ENCODE peak calls at places on chromosomes 11 and 22, in ten cellular contexts. L is cardiac fibroblast, Q is A549, K is colonic mucosa, W is cardiac muscle cell, M is stomach, O is psoas muscle, E is GM12865, V is tibial artery, Y is choroid plexus epithelial cell. A is an unnamed sample.

GRCh38 chr22:46537946-46538815 is 761 bp upstream of the CELSR1 start:
- DNase-seq in L (peak), Q (peak), K (no peak), W (peak), M (no peak), O (peak), E (no peak), V (no peak), Y (peak), A (no peak)

GRCh38 chr11:12086271-12087074 is 23.9 kb upstream of the MICAL2 start:
- DNase-seq in L (peak), Q (peak), K (peak), W (no peak), M (peak), O (peak), E (no peak), V (peak), Y (peak), A (peak)

GRCh38 chr11:82398300-82398815 is 335.3 kb downstream of the FAM181B start:
- DNase-seq in L (peak), Q (no peak), K (no peak), W (no peak), M (no peak), O (no peak), E (no peak), V (peak), Y (no peak), A (no peak)

GRCh38 chr11:113488931-113489351 is 13.7 kb upstream of the DRD2 start:
- DNase-seq in L (no peak), Q (no peak), K (no peak), W (no peak), M (no peak), O (no peak), E (no peak), V (no peak), Y (no peak), A (no peak)

GRCh38 chr22:44020981-44021380 is 3.1 kb upstream of the PARVB start:
- DNase-seq in L (no peak), Q (no peak), K (no peak), W (no peak), M (no peak), O (no peak), E (no peak), V (no peak), Y (no peak), A (no peak)

GRCh38 chr11:126992065-126992803 is 8.3 kb downstream of the KIRREL3 start:
- DNase-seq in L (peak), Q (peak), K (no peak), W (no peak), M (no peak), O (no peak), E (no peak), V (no peak), Y (peak), A (peak)

GRCh38 chr22:47356433-47357011 is 594.1 kb downstream of the TBC1D22A start:
- DNase-seq in L (no peak), Q (no peak), K (no peak), W (no peak), M (peak), O (peak), E (no peak), V (no peak), Y (no peak), A (no peak)

GRCh38 chr22:21961886-21962654 is 9.4 kb upstream of the PPM1F start:
- DNase-seq in L (peak), Q (peak), K (peak), W (no peak), M (peak), O (no peak), E (no peak), V (no peak), Y (peak), A (no peak)

GRCh38 chr11:105448703-105449079 is 161.2 kb upstream of the GRIA4 start:
- DNase-seq in L (no peak), Q (no peak), K (no peak), W (no peak), M (no peak), O (no peak), E (no peak), V (no peak), Y (no peak), A (no peak)

GRCh38 chr11:66856496-66857233 is at the start of gene LRFN4:
- DNase-seq in L (no peak), Q (peak), K (peak), W (peak), M (peak), O (no peak), E (peak), V (no peak), Y (no peak), A (no peak)

GRCh38 chr11:66133216-66133775 is 63.2 kb downstream of the PACS1 start:
- DNase-seq in L (no peak), Q (no peak), K (no peak), W (no peak), M (no peak), O (no peak), E (no peak), V (no peak), Y (no peak), A (no peak)

GRCh38 chr11:2552202-2552601 is 107.4 kb downstream of the KCNQ1 start:
- DNase-seq in L (no peak), Q (no peak), K (no peak), W (no peak), M (no peak), O (no peak), E (no peak), V (no peak), Y (no peak), A (no peak)

GRCh38 chr11:86719781-86720463 is 47.5 kb upstream of the ME3 start:
- DNase-seq in L (peak), Q (peak), K (no peak), W (no peak), M (no peak), O (no peak), E (no peak), V (no peak), Y (peak), A (no peak)

GRCh38 chr11:107493117-107493516 is 35.5 kb upstream of the CWF19L2 start:
- DNase-seq in L (no peak), Q (peak), K (no peak), W (no peak), M (no peak), O (no peak), E (no peak), V (no peak), Y (peak), A (peak)

GRCh38 chr22:22074634-22075381 is 92.2 kb upstream of the TOP3B start:
- DNase-seq in L (peak), Q (peak), K (no peak), W (no peak), M (no peak), O (no peak), E (no peak), V (no peak), Y (no peak), A (no peak)

GRCh38 chr11:96260067-96260511 is 82.9 kb downstream of the MAML2 start:
- DNase-seq in L (no peak), Q (no peak), K (peak), W (no peak), M (no peak), O (no peak), E (no peak), V (no peak), Y (no peak), A (no peak)

GRCh38 chr11:134944986-134945385 is 532.9 kb upstream of the B3GAT1 start:
- DNase-seq in L (no peak), Q (no peak), K (no peak), W (no peak), M (no peak), O (no peak), E (no peak), V (no peak), Y (no peak), A (no peak)

GRCh38 chr11:58945663-58946062 is 6.4 kb downstream of the GLYATL1 start:
- DNase-seq in L (no peak), Q (no peak), K (no peak), W (no peak), M (no peak), O (no peak), E (no peak), V (no peak), Y (no peak), A (no peak)

GRCh38 chr11:67275606-67276409 is 9.5 kb downstream of the GRK2 start:
- DNase-seq in L (no peak), Q (no peak), K (no peak), W (no peak), M (no peak), O (peak), E (no peak), V (peak), Y (no peak), A (no peak)

GRCh38 chr11:99020324-99021225 is at the start of gene CNTN5:
- DNase-seq in L (peak), Q (peak), K (peak), W (peak), M (no peak), O (peak), E (peak), V (peak), Y (peak), A (no peak)

GRCh38 chr22:34334893-34335292 is 414.6 kb upstream of the LARGE1 start:
- DNase-seq in L (no peak), Q (peak), K (no peak), W (no peak), M (no peak), O (no peak), E (no peak), V (no peak), Y (peak), A (no peak)

GRCh38 chr11:92528051-92528450 is 303.4 kb downstream of the FAT3 start:
- DNase-seq in L (peak), Q (no peak), K (no peak), W (no peak), M (no peak), O (no peak), E (no peak), V (no peak), Y (peak), A (peak)

DNA sequence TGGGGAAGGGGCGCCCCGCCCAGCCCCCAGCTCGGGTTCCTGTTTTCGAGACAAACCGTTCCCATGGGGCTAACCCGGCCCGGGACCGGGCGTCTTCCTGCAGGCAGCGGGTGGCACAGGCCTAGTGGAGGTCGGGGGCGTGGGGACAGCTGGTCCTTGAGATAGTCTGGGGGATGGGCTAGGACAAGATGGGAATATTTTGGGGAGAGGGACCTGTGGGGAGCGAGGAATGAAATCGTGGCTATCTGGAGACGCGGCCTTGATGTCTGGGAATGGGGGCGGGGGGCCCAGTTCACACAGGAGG is 1.2 kb upstream of the RASGRP2 start:
- DNase-seq in L (no peak), Q (no peak), K (peak), W (peak), M (peak), O (peak), E (peak), V (peak), Y (no peak), A (no peak)
- H3K4me3 ChIP-seq in L (peak), Q (peak), K (peak), W (peak), M (peak), O (peak), E (peak), V (peak), Y (peak), A (peak)

GRCh38 chr11:13209379-13209778 is 68.2 kb upstream of the BMAL1 start:
- DNase-seq in L (no peak), Q (no peak), K (no peak), W (no peak), M (no peak), O (no peak), E (no peak), V (no peak), Y (no peak), A (no peak)

GRCh38 chr11:13206086-13206640 is 71.4 kb upstream of the BMAL1 start:
- DNase-seq in L (no peak), Q (no peak), K (no peak), W (no peak), M (no peak), O (no peak), E (peak), V (no peak), Y (no peak), A (no peak)

GRCh38 chr11:13208921-13209320 is 68.7 kb upstream of the BMAL1 start:
- DNase-seq in L (peak), Q (no peak), K (no peak), W (no peak), M (no peak), O (no peak), E (no peak), V (no peak), Y (peak), A (no peak)

GRCh38 chr11:13207270-13207664 is 70.3 kb upstream of the BMAL1 start:
- DNase-seq in L (peak), Q (no peak), K (no peak), W (no peak), M (no peak), O (no peak), E (no peak), V (no peak), Y (no peak), A (no peak)

GRCh38 chr11:13207665-13208594 is 69.7 kb upstream of the BMAL1 start:
- DNase-seq in L (peak), Q (peak), K (peak), W (peak), M (no peak), O (no peak), E (peak), V (peak), Y (peak), A (peak)
- H3K4me3 ChIP-seq in L (peak), Q (peak), K (peak), W (no peak), M (peak), O (peak), E (peak), V (peak), Y (peak), A (peak)

DNA sequence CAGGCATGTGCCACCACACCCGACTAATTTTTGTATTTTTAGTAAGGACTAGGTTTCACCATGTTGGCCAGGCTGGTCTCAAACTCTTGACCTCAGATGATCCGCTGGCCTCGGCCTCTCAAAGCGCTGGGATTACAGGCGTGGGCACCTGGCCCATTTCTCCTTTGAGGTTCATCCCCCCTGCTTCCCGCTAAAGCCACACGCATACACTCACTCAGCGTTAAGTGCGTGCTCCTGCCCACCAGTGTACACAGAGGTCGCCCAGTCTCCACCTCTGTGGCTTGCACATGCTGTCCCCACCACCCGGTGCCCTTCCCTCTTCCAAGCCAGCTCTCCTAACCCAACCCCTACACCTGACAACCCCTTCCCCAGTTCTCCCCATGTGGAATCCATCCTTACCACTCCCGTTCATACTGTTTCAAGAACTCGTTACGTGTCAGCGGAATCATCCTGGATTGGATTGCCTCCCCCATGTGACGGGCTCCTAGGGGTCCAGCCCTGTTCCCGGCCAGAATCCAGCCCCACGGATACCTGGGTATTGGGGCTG is 15.7 kb upstream of the CYTH4 start:
- DNase-seq in L (no peak), Q (no peak), K (no peak), W (no peak), M (no peak), O (no peak), E (no peak), V (no peak), Y (no peak), A (no peak)
- H3K4me3 ChIP-seq in L (no peak), Q (no peak), K (no peak), W (no peak), M (no peak), O (no peak), E (peak), V (no peak), Y (peak), A (peak)

GRCh38 chr11:19525714-19526113 is 186.9 kb upstream of the NAV2 start:
- DNase-seq in L (no peak), Q (no peak), K (no peak), W (no peak), M (no peak), O (no peak), E (no peak), V (no peak), Y (no peak), A (no peak)
- H3K4me3 ChIP-seq in L (no peak), Q (no peak), K (no peak), W (no peak), M (no peak), O (no peak), E (no peak), V (no peak), Y (no peak), A (no peak)

GRCh38 chr11:69014084-69014935 is 1.3 kb upstream of the MRGPRF start:
- DNase-seq in L (no peak), Q (no peak), K (peak), W (peak), M (peak), O (peak), E (no peak), V (no peak), Y (peak), A (no peak)
- H3K4me3 ChIP-seq in L (no peak), Q (no peak), K (no peak), W (no peak), M (peak), O (peak), E (no peak), V (peak), Y (no peak), A (no peak)

GRCh38 chr11:116579857-116580727 is 192.7 kb downstream of the BUD13 start:
- DNase-seq in L (no peak), Q (no peak), K (no peak), W (peak), M (no peak), O (no peak), E (no peak), V (no peak), Y (no peak), A (no peak)
- H3K4me3 ChIP-seq in L (no peak), Q (peak), K (no peak), W (peak), M (no peak), O (peak), E (no peak), V (no peak), Y (no peak), A (no peak)

GRCh38 chr11:122103366-122103765 is 12.6 kb downstream of the BLID start:
- DNase-seq in L (no peak), Q (no peak), K (no peak), W (no peak), M (no peak), O (no peak), E (no peak), V (no peak), Y (no peak), A (no peak)

GRCh38 chr11:122102426-122102825 is 13.6 kb downstream of the BLID start:
- DNase-seq in L (no peak), Q (no peak), K (no peak), W (no peak), M (no peak), O (no peak), E (no peak), V (no peak), Y (no peak), A (no peak)

GRCh38 chr11:122099345-122100045 is 16.5 kb downstream of the BLID start:
- DNase-seq in L (peak), Q (no peak), K (no peak), W (no peak), M (no peak), O (no peak), E (no peak), V (no peak), Y (peak), A (no peak)

GRCh38 chr11:122100222-122101080 is 15.6 kb downstream of the BLID start:
- DNase-seq in L (peak), Q (no peak), K (peak), W (peak), M (no peak), O (peak), E (no peak), V (peak), Y (peak), A (peak)

DNA sequence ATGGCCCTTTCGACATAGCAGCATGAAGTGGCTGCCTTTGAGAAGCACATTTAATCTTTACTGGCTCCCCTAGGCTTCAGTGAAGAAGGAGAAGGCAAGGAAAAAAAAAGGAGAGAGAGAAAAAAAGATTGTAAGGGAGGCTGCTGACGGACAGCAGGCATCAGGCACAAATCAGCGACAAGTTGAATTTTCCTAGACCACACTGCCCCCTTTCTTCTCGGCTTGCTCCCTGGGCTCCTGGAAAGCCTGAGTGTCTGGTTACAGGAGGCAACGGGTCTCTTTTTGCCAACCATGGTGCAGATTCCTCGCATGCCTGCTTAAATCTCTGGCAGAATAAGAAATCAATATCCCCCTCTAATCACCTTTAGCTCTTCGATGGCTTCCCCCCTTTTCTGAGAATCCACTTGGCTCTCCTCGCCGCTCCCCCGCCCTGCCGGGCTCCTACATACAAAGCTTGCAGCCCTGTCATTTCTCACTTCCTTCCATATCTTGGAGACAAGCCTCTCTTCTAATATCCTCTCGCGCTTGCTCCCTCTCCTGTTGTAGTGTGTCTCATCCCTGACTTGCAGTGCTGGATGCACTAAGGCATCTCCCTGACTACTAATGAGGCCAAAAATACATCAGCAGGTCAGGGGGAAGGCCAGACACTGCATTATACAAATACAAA is 14.3 kb downstream of the BLID start:
- DNase-seq in L (peak), Q (no peak), K (peak), W (peak), M (no peak), O (peak), E (no peak), V (peak), Y (peak), A (peak)
- H3K4me3 ChIP-seq in L (peak), Q (no peak), K (peak), W (peak), M (peak), O (peak), E (no peak), V (peak), Y (peak), A (peak)

GRCh38 chr22:27123880-27124279 is 466.5 kb downstream of the MIAT start:
- DNase-seq in L (no peak), Q (no peak), K (no peak), W (no peak), M (no peak), O (no peak), E (no peak), V (no peak), Y (no peak), A (no peak)
- H3K4me3 ChIP-seq in L (no peak), Q (no peak), K (no peak), W (no peak), M (no peak), O (no peak), E (no peak), V (peak), Y (no peak), A (no peak)

DNA sequence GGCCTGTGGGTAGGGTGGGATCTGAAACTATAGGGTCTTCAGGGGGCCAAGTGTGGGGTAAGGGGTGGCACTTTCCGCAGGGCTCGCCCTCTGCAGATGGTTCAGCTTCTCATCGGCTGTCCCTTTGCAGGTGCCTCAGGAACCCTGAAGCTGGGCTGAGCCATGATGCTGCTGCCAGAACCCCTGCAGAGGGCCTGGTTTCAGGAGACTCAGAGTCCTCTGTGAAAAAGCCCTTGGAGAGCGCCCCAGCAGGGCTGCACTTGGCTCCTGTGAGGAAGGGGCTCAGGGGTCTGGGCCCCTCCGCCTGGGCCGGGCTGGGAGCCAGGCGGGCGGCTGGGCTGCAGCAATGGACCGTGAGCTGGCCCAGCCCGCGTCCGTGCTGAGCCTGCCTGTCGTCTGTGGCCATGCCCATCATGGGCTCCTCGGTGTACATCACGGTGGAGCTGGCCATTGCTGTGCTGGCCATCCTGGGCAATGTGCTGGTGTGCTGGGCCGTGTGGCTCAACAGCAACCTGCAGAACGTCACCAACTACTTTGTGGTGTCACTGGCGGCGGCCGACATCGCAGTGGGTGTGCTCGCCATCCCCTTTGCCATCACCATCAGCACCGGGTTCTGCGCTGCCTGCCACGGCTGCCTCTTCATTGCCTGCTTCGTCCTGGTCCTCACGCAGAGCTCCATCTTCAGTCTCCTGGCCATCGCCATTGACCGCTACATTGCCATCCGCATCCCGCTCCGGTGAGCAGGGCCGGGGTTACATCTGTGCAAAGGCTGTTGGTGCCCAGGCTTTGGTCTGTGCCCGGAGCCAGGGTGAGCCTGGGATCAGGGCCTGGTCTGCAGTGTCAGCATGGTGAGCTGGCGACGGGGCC is 5.8 kb downstream of the ADORA2A start:
- DNase-seq in L (no peak), Q (no peak), K (no peak), W (no peak), M (no peak), O (peak), E (no peak), V (no peak), Y (no peak), A (no peak)
- H3K4me3 ChIP-seq in L (no peak), Q (no peak), K (no peak), W (no peak), M (no peak), O (no peak), E (peak), V (no peak), Y (no peak), A (no peak)